ENCODE peak calls at places on chromosomes 12 and 14, in four cellular contexts. One of them, this sample, is unnamed.

GRCh38 chr14:104749111-104749649 is 3.8 kb upstream of the SIVA1 start:
- DNase-seq in IMR-90: peak
- DNase-seq in A549: no peak
- DNase-seq in K562: no peak
- DNase-seq in this sample: no peak

GRCh38 chr14:32933623-32933942 is 5.1 kb upstream of the NPAS3 start:
- DNase-seq in A549: no peak
- DNase-seq in IMR-90: no peak
- DNase-seq in K562: no peak
- DNase-seq in this sample: no peak

GRCh38 chr12:40946612-40947194 is 241.4 kb upstream of the PDZRN4 start:
- DNase-seq in A549: peak
- DNase-seq in IMR-90: peak
- DNase-seq in K562: peak
- DNase-seq in this sample: no peak

GRCh38 chr12:6226701-6227096 is 26.5 kb downstream of the CD9 start:
- DNase-seq in IMR-90: no peak
- DNase-seq in A549: no peak
- DNase-seq in K562: no peak
- DNase-seq in this sample: no peak

GRCh38 chr12:45483571-45483970 is 245.9 kb upstream of the ARID2 start:
- DNase-seq in K562: no peak
- DNase-seq in A549: no peak
- DNase-seq in IMR-90: peak
- DNase-seq in this sample: no peak

GRCh38 chr14:104326848-104327247 is 188.5 kb downstream of the KIF26A start:
- DNase-seq in A549: no peak
- DNase-seq in IMR-90: no peak
- DNase-seq in K562: no peak
- DNase-seq in this sample: no peak

GRCh38 chr14:94906991-94907587 is 137.2 kb upstream of the GSC start:
- DNase-seq in A549: no peak
- DNase-seq in IMR-90: no peak
- DNase-seq in K562: no peak
- DNase-seq in this sample: no peak

GRCh38 chr14:75905505-75905904 is 76.3 kb downstream of the TGFB3 start:
- DNase-seq in K562: no peak
- DNase-seq in IMR-90: peak
- DNase-seq in A549: no peak
- DNase-seq in this sample: no peak

GRCh38 chr12:104136577-104136976 is 1.4 kb downstream of the NFYB start:
- DNase-seq in A549: no peak
- DNase-seq in IMR-90: peak
- DNase-seq in K562: no peak
- DNase-seq in this sample: no peak

GRCh38 chr12:114006482-114007425 is 40.6 kb upstream of the RBM19 start:
- DNase-seq in A549: no peak
- DNase-seq in IMR-90: no peak
- DNase-seq in K562: no peak
- DNase-seq in this sample: no peak

GRCh38 chr12:115387392-115387791 is 703.4 kb upstream of the TBX3 start:
- DNase-seq in IMR-90: no peak
- DNase-seq in A549: no peak
- DNase-seq in K562: no peak
- DNase-seq in this sample: no peak

GRCh38 chr12:126248871-126249403 is 1183.7 kb downstream of the AACS start:
- DNase-seq in K562: no peak
- DNase-seq in A549: no peak
- DNase-seq in IMR-90: no peak
- DNase-seq in this sample: no peak

GRCh38 chr12:41439858-41440257 is 251.7 kb downstream of the PDZRN4 start:
- DNase-seq in IMR-90: no peak
- DNase-seq in A549: no peak
- DNase-seq in K562: no peak
- DNase-seq in this sample: no peak

GRCh38 chr14:40164083-40164482 is 731.9 kb upstream of the FBXO33 start:
- DNase-seq in IMR-90: no peak
- DNase-seq in A549: no peak
- DNase-seq in K562: no peak
- DNase-seq in this sample: no peak

GRCh38 chr14:41385787-41386186 is 220.9 kb upstream of the LRFN5 start:
- DNase-seq in A549: no peak
- DNase-seq in IMR-90: no peak
- DNase-seq in K562: no peak
- DNase-seq in this sample: no peak

GRCh38 chr12:105214670-105215375 is 21.2 kb downstream of the APPL2 start:
- DNase-seq in IMR-90: no peak
- DNase-seq in A549: peak
- DNase-seq in K562: no peak
- DNase-seq in this sample: no peak

GRCh38 chr14:22928237-22929103 is 706 bp downstream of the PRMT5 start:
- DNase-seq in K562: no peak
- DNase-seq in IMR-90: no peak
- DNase-seq in A549: no peak
- DNase-seq in this sample: no peak

GRCh38 chr12:131912526-131913274 is 16.4 kb upstream of the PUS1 start:
- DNase-seq in IMR-90: peak
- DNase-seq in A549: peak
- DNase-seq in K562: no peak
- DNase-seq in this sample: no peak

GRCh38 chr12:106113446-106114083 is 25.2 kb downstream of the NUAK1 start:
- DNase-seq in K562: no peak
- DNase-seq in A549: peak
- DNase-seq in IMR-90: no peak
- DNase-seq in this sample: no peak

GRCh38 chr14:74500417-74501134 is 7.0 kb downstream of the ISCA2 start:
- DNase-seq in A549: no peak
- DNase-seq in IMR-90: no peak
- DNase-seq in K562: no peak
- DNase-seq in this sample: no peak

GRCh38 chr14:100790785-100791667 is 34.9 kb upstream of the MEG3 start:
- DNase-seq in K562: peak
- DNase-seq in A549: no peak
- DNase-seq in IMR-90: peak
- DNase-seq in this sample: no peak

GRCh38 chr14:23061995-23062394 is 4.7 kb upstream of the CDH24 start:
- DNase-seq in K562: no peak
- DNase-seq in IMR-90: peak
- DNase-seq in A549: peak
- DNase-seq in this sample: no peak

GRCh38 chr14:64296561-64296960 is 2.4 kb upstream of the ESR2 start:
- DNase-seq in A549: no peak
- DNase-seq in K562: no peak
- DNase-seq in IMR-90: peak
- DNase-seq in this sample: no peak

GRCh38 chr12:67919406-67919805 is 69.8 kb upstream of the IFNG-AS1 start:
- DNase-seq in IMR-90: no peak
- DNase-seq in A549: no peak
- DNase-seq in K562: no peak
- DNase-seq in this sample: no peak

GRCh38 chr12:95820096-95820703 is 29.6 kb upstream of the NTN4 start:
- DNase-seq in K562: peak
- DNase-seq in A549: peak
- DNase-seq in IMR-90: peak
- DNase-seq in this sample: no peak

GRCh38 chr14:22112004-22112403 is 438.4 kb upstream of the OR4E1 start:
- DNase-seq in A549: peak
- DNase-seq in IMR-90: no peak
- DNase-seq in K562: peak
- DNase-seq in this sample: no peak

GRCh38 chr14:89293349-89293916 is 123.6 kb downstream of the FOXN3 start:
- DNase-seq in IMR-90: no peak
- DNase-seq in K562: no peak
- DNase-seq in A549: no peak
- DNase-seq in this sample: no peak

GRCh38 chr14:49892636-49893308 is at the start of gene ARF6:
- DNase-seq in IMR-90: peak
- DNase-seq in A549: peak
- DNase-seq in K562: peak
- DNase-seq in this sample: peak

GRCh38 chr14:24362241-24362960 is 5.6 kb upstream of the NFATC4 start:
- DNase-seq in A549: no peak
- DNase-seq in K562: no peak
- DNase-seq in IMR-90: peak
- DNase-seq in this sample: no peak

GRCh38 chr14:69153848-69154208 is 909 bp upstream of the DCAF5 start:
- DNase-seq in K562: no peak
- DNase-seq in A549: peak
- DNase-seq in IMR-90: no peak
- DNase-seq in this sample: no peak

GRCh38 chr14:28157289-28157869 is 609.2 kb upstream of the FOXG1 start:
- DNase-seq in K562: no peak
- DNase-seq in IMR-90: no peak
- DNase-seq in A549: no peak
- DNase-seq in this sample: no peak

GRCh38 chr12:51217133-51217967 is 512 bp downstream of the POU6F1 start:
- DNase-seq in A549: peak
- DNase-seq in IMR-90: no peak
- DNase-seq in K562: peak
- DNase-seq in this sample: no peak

GRCh38 chr14:37598085-37598972 is 2.9 kb downstream of the TTC6 start:
- DNase-seq in IMR-90: no peak
- DNase-seq in K562: no peak
- DNase-seq in A549: no peak
- DNase-seq in this sample: no peak

GRCh38 chr14:104975481-104976197 is 2.5 kb downstream of the AHNAK2 start:
- DNase-seq in IMR-90: no peak
- DNase-seq in A549: peak
- DNase-seq in K562: no peak
- DNase-seq in this sample: no peak

GRCh38 chr12:2925322-2925995 is 33.7 kb upstream of the TEAD4 start:
- DNase-seq in A549: no peak
- DNase-seq in K562: no peak
- DNase-seq in IMR-90: peak
- DNase-seq in this sample: no peak

GRCh38 chr12:47725893-47726292 is 603 bp upstream of the ENDOU start:
- DNase-seq in A549: no peak
- DNase-seq in K562: no peak
- DNase-seq in IMR-90: peak
- DNase-seq in this sample: no peak

GRCh38 chr14:34462132-34462893 is at the start of gene SPTSSA:
- DNase-seq in IMR-90: peak
- DNase-seq in K562: peak
- DNase-seq in A549: peak
- DNase-seq in this sample: peak
- TF ChIP-seq POLR2A in IMR-90: peak
- TF ChIP-seq POLR2A in K562: peak
- TF ChIP-seq POLR2A in A549: peak
- TF ChIP-seq POLR2A in this sample: peak

DNA sequence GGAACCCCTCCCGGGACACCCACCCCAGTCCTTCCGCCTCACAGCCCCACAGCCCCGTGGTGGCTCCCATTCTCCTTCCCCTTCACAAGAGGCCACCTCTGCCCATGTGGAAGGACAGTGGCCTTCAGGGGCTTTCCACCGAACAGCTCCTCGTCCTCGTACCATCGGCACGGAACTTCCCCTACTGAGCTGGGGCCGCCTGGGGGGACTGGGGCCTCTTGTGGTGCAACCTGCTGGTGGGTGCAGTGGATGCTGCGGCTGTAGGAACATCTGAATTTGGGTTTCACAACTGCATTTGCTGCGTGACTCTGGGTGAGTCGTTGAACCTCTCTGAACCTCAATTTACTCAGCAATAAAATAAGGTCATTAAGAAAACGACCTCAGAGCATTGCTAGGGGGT is 50.9 kb downstream of the RFLNA start:
- DNase-seq in IMR-90: peak
- DNase-seq in K562: no peak
- DNase-seq in A549: no peak
- DNase-seq in this sample: no peak
- TF ChIP-seq RCOR1 in IMR-90: no peak
- TF ChIP-seq RCOR1 in K562: no peak
- TF ChIP-seq RCOR1 in A549: no peak
- TF ChIP-seq RCOR1 in this sample: no peak

DNA sequence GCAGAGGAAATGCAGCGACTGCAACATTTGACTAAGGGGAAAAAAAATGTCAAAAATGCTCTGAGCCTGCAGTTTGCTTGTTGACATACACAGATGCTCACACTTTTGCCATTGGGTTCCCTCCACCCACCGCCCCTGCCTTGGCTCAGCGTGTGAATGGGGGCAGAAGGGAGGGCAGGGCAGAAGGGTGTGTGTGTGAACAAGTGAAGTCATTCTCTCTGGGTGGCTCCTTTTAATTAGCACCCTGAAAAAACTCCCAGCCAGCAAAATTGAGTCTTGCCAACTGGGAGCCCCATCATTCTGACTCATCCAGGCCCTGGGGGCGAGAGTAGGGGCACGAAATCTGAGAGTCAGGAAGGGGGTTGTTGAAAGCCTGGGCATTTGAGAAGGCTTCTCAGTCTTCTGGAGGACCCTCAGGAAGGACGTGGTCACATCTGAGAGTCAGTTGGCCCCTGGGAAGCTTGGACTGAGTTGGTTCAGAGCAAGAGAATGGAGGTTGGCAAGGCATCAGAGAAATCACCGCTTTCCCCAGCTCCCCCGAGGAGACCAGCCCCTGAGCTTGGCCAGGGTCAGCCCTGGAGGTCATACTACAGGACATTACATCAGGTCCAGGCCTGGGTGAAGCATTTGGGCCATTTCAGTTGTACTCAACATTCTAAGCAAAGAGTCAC is 22.6 kb upstream of the KRT78 start:
- DNase-seq in IMR-90: peak
- DNase-seq in A549: peak
- DNase-seq in K562: no peak
- DNase-seq in this sample: no peak
- TF ChIP-seq POLR2A in IMR-90: no peak
- TF ChIP-seq POLR2A in A549: no peak
- TF ChIP-seq POLR2A in K562: no peak
- TF ChIP-seq POLR2A in this sample: no peak

DNA sequence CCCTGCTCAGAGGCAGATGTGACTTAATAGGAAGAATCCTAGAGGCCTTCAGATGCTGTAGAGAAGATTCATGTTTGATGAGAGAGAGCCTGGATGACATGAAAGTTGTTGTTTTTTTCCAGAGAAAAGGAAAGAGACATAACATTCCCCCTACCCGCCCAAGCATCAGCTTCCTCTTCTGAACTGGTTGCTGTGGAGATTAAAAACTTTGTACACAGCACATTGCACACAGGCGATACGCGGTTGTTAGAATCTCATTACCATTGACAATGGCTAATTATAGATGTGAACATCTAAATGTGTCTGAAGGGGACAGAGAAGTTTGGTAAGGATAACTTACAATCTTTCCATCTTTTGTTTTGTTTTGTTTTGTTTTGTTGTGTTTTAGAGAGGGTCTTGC is 13.5 kb upstream of the ETFBKMT start:
- DNase-seq in IMR-90: no peak
- DNase-seq in A549: no peak
- DNase-seq in K562: no peak
- DNase-seq in this sample: no peak
- TF ChIP-seq RCOR1 in IMR-90: no peak
- TF ChIP-seq RCOR1 in A549: no peak
- TF ChIP-seq RCOR1 in K562: no peak
- TF ChIP-seq RCOR1 in this sample: no peak

This sample was measured in GM12878.